ENCODE peak calls at places on chromosomes 5 and 9, in nine cellular contexts. X is DND-41, T is neural progenitor cell, A is BE2C, F is pancreas, S is A549, D is SJSA1, R is H1, Q is left ventricle myocardium inferior. Z is an unnamed sample.

GRCh38 chr5:65742565-65743231 is 20.7 kb downstream of the NLN start:
- DNase-seq in D (no peak), A (peak; percentile 30), F (no peak), Q (no peak), R (no peak), X (peak; percentile 41), S (peak; percentile 50), T (peak; percentile 48), Z (no peak)

GRCh38 chr9:120774719-120775118 is 18.5 kb downstream of the FBXW2 start:
- DNase-seq in S (peak; percentile 17), A (no peak), X (no peak), T (no peak), R (no peak), D (no peak), Q (no peak), F (no peak), Z (no peak)

GRCh38 chr5:172843825-172844576 is 9.9 kb downstream of the ERGIC1 start:
- DNase-seq in A (no peak), T (no peak), S (no peak), X (no peak), R (no peak), D (no peak), F (no peak), Q (no peak), Z (no peak)

GRCh38 chr9:100170556-100170955 is 71.5 kb downstream of the INVS start:
- DNase-seq in T (no peak), A (no peak), X (no peak), Q (no peak), S (no peak), R (no peak), F (no peak), D (no peak), Z (no peak)

GRCh38 chr5:126961702-126962101 is 68.7 kb downstream of the MARCHF3 start:
- DNase-seq in A (no peak), R (no peak), T (no peak), F (no peak), X (no peak), D (no peak), Q (no peak), S (no peak), Z (no peak)

GRCh38 chr9:132247942-132248341 is 86.1 kb downstream of the NTNG2 start:
- DNase-seq in A (no peak), T (no peak), S (no peak), R (no peak), X (no peak), F (no peak), D (no peak), Q (no peak), Z (no peak)

GRCh38 chr9:126448865-126449577 is 122.4 kb downstream of the MVB12B start:
- DNase-seq in X (no peak), F (no peak), R (no peak), D (no peak), S (no peak), T (no peak), Q (no peak), A (no peak), Z (no peak)

GRCh38 chr9:90975666-90976538 is 174.3 kb downstream of the SYK start:
- DNase-seq in S (no peak), X (peak; percentile 80), D (no peak), T (no peak), A (no peak), R (no peak), Q (no peak), F (no peak), Z (no peak)

GRCh38 chr5:172877496-172878260 is 43.6 kb downstream of the ERGIC1 start:
- DNase-seq in R (no peak), D (no peak), A (no peak), Q (no peak), F (no peak), T (no peak), S (no peak), X (no peak), Z (no peak)

GRCh38 chr9:12989669-12990068 is 214.8 kb downstream of the LURAP1L start:
- DNase-seq in T (peak; percentile 6), D (no peak), R (no peak), X (no peak), S (no peak), Q (no peak), F (no peak), A (no peak), Z (no peak)

GRCh38 chr5:151158287-151158661 is 695 bp upstream of the ANXA6 start:
- DNase-seq in F (peak; percentile 41), Q (no peak), D (no peak), R (peak; percentile 54), X (no peak), S (no peak), T (peak; percentile 28), A (no peak), Z (peak; percentile 68)

GRCh38 chr9:132238992-132239391 is 77.1 kb downstream of the NTNG2 start:
- DNase-seq in T (no peak), S (no peak), R (no peak), F (peak; percentile 16), Q (no peak), X (no peak), A (no peak), D (no peak), Z (no peak)

GRCh38 chr5:134642931-134643530 is 5.6 kb upstream of the SEC24A start:
- DNase-seq in T (no peak), R (no peak), S (no peak), X (no peak), Q (no peak), D (no peak), F (no peak), A (no peak), Z (no peak)

GRCh38 chr5:144205141-144205551 is 34.5 kb downstream of the KCTD16 start:
- DNase-seq in D (no peak), A (peak; percentile 32), Q (peak; percentile 17), F (peak; percentile 45), S (no peak), R (peak; percentile 76), X (no peak), T (peak; percentile 60), Z (peak; percentile 47)

GRCh38 chr5:124927735-124928134 is 181.3 kb upstream of the ZNF608 start:
- DNase-seq in Q (no peak), X (no peak), D (peak; percentile 83), R (no peak), F (no peak), T (no peak), S (no peak), A (no peak), Z (no peak)

DNA sequence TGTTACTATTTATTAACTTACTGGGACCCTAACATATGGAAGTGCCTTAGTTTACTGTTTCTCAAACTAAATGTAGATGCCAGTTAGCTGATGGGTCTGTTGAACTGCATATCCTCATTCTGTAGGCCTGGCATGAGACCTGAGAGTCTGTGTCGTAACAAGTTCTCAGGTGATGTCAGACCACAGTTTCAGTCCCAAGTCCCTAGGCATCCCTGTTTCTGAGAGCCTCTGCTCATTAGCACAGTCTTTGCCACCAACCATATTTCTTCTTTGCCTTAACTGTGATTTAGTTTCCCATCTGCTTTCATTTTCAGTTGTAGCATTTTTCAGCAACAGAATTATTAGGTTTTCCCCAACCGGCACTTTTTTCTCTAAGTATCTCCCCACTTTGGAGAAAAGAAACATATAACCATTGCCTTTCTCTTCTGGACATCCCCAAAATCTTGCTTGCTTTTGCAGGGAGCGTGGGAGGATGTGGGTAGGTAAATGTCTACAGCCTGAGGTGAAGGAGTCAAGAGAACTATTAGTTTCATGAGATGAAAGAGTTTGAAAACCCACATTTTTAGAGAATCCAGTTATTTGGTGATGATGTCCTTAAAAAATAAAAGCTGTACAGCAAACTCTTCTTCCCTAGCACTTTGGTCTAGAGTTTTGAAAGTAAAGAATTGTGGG is 74.6 kb downstream of the NUDT12 start:
- DNase-seq in R (no peak), X (no peak), F (no peak), S (no peak), T (no peak), D (no peak), Q (no peak), A (no peak), Z (no peak)
- H3K9me3 ChIP-seq in R (no peaks in the 10 kb centered on the region), X (no peaks in the 10 kb centered on the region), F (no peaks in the 10 kb centered on the region), S (no peaks in the 10 kb centered on the region), T (no peaks in the 10 kb centered on the region), D (no peaks in the 10 kb centered on the region), Q (no peaks in the 10 kb centered on the region), A (no peaks in the 10 kb centered on the region), Z (no peaks in the 10 kb centered on the region)

GRCh38 chr9:129884220-129885017 is 49.2 kb downstream of the USP20 start:
- DNase-seq in X (peak; percentile 96), D (peak; percentile 79), S (peak; percentile 76), R (peak; percentile 92), Q (peak; percentile 90), F (peak; percentile 90), T (peak; percentile 94), A (peak; percentile 91), Z (peak; percentile 97)
- H3K4me1 ChIP-seq in X (peaks cover 76% of the 10 kb centered on the region), D (peaks cover 49% of the 10 kb centered on the region), S (peaks cover 24% of the 10 kb centered on the region), R (peaks cover 21% of the 10 kb centered on the region), Q (peaks cover 55% of the 10 kb centered on the region), F (peaks cover 4% of the 10 kb centered on the region), T (peaks cover 21% of the 10 kb centered on the region), A (peaks cover 16% of the 10 kb centered on the region), Z (peaks cover 32% of the 10 kb centered on the region)

GRCh38 chr5:102294996-102295395 is 1.1 kb downstream of the SLCO4C1 start:
- DNase-seq in R (no peak), Q (no peak), S (no peak), F (no peak), D (no peak), X (no peak), T (peak; percentile 3), A (no peak), Z (no peak)

GRCh38 chr5:102296229-102296817 is at the start of gene SLCO4C1:
- DNase-seq in F (peak; percentile 92), R (peak; percentile 95), A (peak; percentile 92), Q (peak; percentile 61), T (peak; percentile 93), S (peak; percentile 61), X (no peak), D (peak; percentile 71), Z (peak; percentile 72)

GRCh38 chr5:102290004-102290403 is 6.1 kb downstream of the SLCO4C1 start:
- DNase-seq in T (no peak), A (no peak), S (no peak), X (no peak), F (no peak), D (no peak), Q (no peak), R (no peak), Z (no peak)

DNA sequence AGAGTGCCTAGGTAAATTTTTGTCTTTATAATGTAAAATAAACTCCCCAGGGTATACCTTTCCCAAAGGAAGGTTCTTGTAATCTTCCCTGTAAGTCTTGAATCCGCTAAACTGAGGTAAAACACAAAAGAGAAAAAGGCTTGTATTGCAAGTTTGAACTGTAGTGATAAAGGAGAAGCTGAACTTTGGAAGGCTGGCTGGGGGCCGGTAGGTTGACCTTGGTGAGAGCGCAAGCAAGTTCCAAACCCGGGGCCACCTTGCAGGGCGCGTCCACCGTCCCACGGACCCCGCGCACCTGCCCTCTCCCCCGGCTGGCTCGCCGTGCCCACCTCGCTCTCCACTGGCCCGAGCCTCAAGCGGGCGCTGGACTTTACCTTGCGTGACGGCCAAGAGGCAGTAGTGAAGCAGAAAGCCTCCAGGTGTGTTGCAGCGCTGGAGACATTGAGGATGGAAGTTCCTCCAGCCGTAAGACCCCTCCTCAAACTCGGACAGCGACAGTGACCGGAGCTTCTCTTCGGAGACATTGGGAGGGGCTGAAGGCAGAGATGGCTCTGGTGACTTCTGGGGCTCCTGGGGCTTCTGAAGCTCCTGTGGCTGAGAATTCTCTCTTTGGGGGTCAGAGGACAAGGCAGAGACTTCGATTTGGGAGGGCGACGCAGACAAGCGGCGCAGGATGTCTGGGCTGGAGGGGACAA is 403 bp downstream of the SLCO4C1 start:
- DNase-seq in T (no peak), R (peak; percentile 69), A (no peak), S (no peak), X (no peak), Q (no peak), D (no peak), F (peak; percentile 42), Z (peak; percentile 14)
- H3K4me3 ChIP-seq in T (peak overlapping the region; percentile 51), R (peak overlapping the region; percentile 77), A (peak overlapping the region; percentile 75), S (peak overlapping the region; percentile 51), X (no peak overlapping the region), Q (peak overlapping the region; percentile 60), D (peak overlapping the region; percentile 34), F (peak overlapping the region; percentile 43), Z (peak overlapping the region; percentile 10)

GRCh38 chr9:8278048-8278447 is 478.5 kb upstream of the DMAC1 start:
- DNase-seq in A (no peak), Q (no peak), F (no peak), D (no peak), R (no peak), S (no peak), T (no peak), X (no peak), Z (no peak)
- H3K9me3 ChIP-seq in A (no peaks in the 10 kb centered on the region), Q (peaks cover 16% of the 10 kb centered on the region), F (no peaks in the 10 kb centered on the region), D (no peaks in the 10 kb centered on the region), R (peaks cover 8% of the 10 kb centered on the region), S (no peaks in the 10 kb centered on the region), T (peaks cover 12% of the 10 kb centered on the region), X (peaks cover 5% of the 10 kb centered on the region), Z (no peaks in the 10 kb centered on the region)

Z was measured in thyroid gland.